ENCODE peak calls at places on chromosomes 3 and 15, in ten cellular contexts. F, Q, P, O, B, I, K, X, J and Y are unnamed samples.

GRCh38 chr3:187039723-187040414 is 99.4 kb downstream of the RPL39L start:
- DNase-seq in I (no peak), F (no peak), K (no peak), J (peak), Q (no peak), X (no peak), B (no peak), O (no peak), P (no peak), Y (no peak)

GRCh38 chr15:66940368-66940767 is 125.0 kb upstream of the SMAD3 start:
- DNase-seq in K (no peak), O (no peak), P (no peak), I (no peak), J (no peak), F (peak), X (no peak), B (no peak), Q (peak), Y (no peak)

GRCh38 chr3:112873632-112874031 is 27.0 kb upstream of the CD200R1L start:
- DNase-seq in O (no peak), P (no peak), X (no peak), I (no peak), K (no peak), Q (no peak), J (no peak), B (no peak), F (no peak), Y (no peak)

GRCh38 chr3:22189616-22190015 is 438.6 kb upstream of the ZNF385D start:
- DNase-seq in K (no peak), O (no peak), Q (no peak), X (no peak), P (no peak), I (no peak), B (no peak), F (no peak), J (no peak), Y (no peak)

GRCh38 chr3:72855001-72855400 is 6.8 kb upstream of the SHQ1 start:
- DNase-seq in Q (no peak), I (no peak), X (no peak), K (no peak), B (no peak), F (no peak), J (no peak), O (no peak), P (no peak), Y (no peak)

GRCh38 chr15:98441599-98441998 is 206.7 kb upstream of the IGF1R start:
- DNase-seq in Q (no peak), J (no peak), X (no peak), I (no peak), K (no peak), B (no peak), O (no peak), P (no peak), F (no peak), Y (no peak)

GRCh38 chr3:123720638-123721037 is 135.8 kb upstream of the HACD2 start:
- DNase-seq in J (peak), Q (no peak), B (no peak), X (no peak), O (no peak), I (no peak), K (no peak), P (no peak), F (no peak), Y (no peak)

GRCh38 chr15:70748281-70748747 is 15.0 kb downstream of the UACA start:
- DNase-seq in K (no peak), O (no peak), J (no peak), I (no peak), P (no peak), F (peak), X (no peak), Q (no peak), B (no peak), Y (no peak)

GRCh38 chr15:62112616-62113593 is 46.1 kb downstream of the C2CD4A start:
- DNase-seq in I (no peak), O (no peak), J (peak), P (no peak), K (no peak), B (no peak), F (peak), Q (peak), X (no peak), Y (peak)

GRCh38 chr15:45144775-45145174 is 15.0 kb downstream of the DUOX1 start:
- DNase-seq in O (no peak), X (no peak), I (no peak), B (no peak), F (no peak), P (no peak), Q (no peak), K (no peak), J (no peak), Y (no peak)

GRCh38 chr15:49675051-49675450 is 54.2 kb downstream of the DTWD1 start:
- DNase-seq in B (no peak), Q (peak), F (peak), J (no peak), O (no peak), X (no peak), P (no peak), I (no peak), K (peak), Y (no peak)

GRCh38 chr15:39581501-39582285 is 814 bp downstream of the THBS1 start:
- DNase-seq in I (no peak), X (peak), B (no peak), Q (peak), P (no peak), O (no peak), K (peak), F (peak), J (peak), Y (no peak)

GRCh38 chr3:194009019-194009418 is 126.9 kb upstream of the HES1 start:
- DNase-seq in J (no peak), O (no peak), Q (peak), X (no peak), K (peak), P (no peak), F (no peak), I (no peak), B (no peak), Y (no peak)

GRCh38 chr3:186940965-186941364 is 10.6 kb downstream of the ST6GAL1 start:
- DNase-seq in O (no peak), I (no peak), F (no peak), B (no peak), P (no peak), J (no peak), X (no peak), Q (no peak), K (peak), Y (no peak)

GRCh38 chr15:25175033-25175788 is 220.4 kb downstream of the SNRPN start:
- DNase-seq in Q (no peak), P (peak), B (no peak), X (no peak), O (no peak), I (peak), J (peak), F (no peak), K (no peak), Y (no peak)

GRCh38 chr15:73751896-73752816 is 995 bp downstream of the INSYN1 start:
- DNase-seq in B (no peak), O (no peak), Q (no peak), K (no peak), J (no peak), X (peak), F (no peak), P (no peak), I (no peak), Y (no peak)

GRCh38 chr3:169661567-169662214 is 1.8 kb downstream of the MECOM start:
- DNase-seq in I (no peak), Q (peak), X (no peak), P (peak), J (no peak), F (peak), B (peak), K (peak), O (peak), Y (peak)

GRCh38 chr3:72634128-72634527 is 214.1 kb downstream of the SHQ1 start:
- DNase-seq in K (no peak), F (no peak), J (no peak), X (no peak), O (no peak), Q (no peak), I (no peak), P (no peak), B (no peak), Y (no peak)